ENCODE peak calls at places on chromosomes 3 and 15, in six cellular contexts. M is HepG2, B is SK-N-SH, K is H1, I is GM12878, E is K562. X is an unnamed sample.

GRCh38 chr3:54939591-54940300 is 11.9 kb upstream of the LRTM1 start:
- DNase-seq in K (no peak), B (no peak), M (no peak), E (no peak), I (no peak), X (no peak)

GRCh38 chr3:68893600-68894239 is 38.6 kb downstream of the TAFA4 start:
- DNase-seq in E (peak), B (peak), M (peak), K (no peak), I (no peak), X (peak)

GRCh38 chr3:179819379-179819778 is 166.5 kb downstream of the USP13 start:
- DNase-seq in E (no peak), I (no peak), M (no peak), K (no peak), B (no peak), X (no peak)

GRCh38 chr15:87733005-87733404 is 523.5 kb downstream of the NTRK3 start:
- DNase-seq in I (no peak), B (no peak), M (no peak), E (no peak), K (no peak), X (no peak)

GRCh38 chr3:158522737-158523136 is 48.3 kb upstream of the MLF1 start:
- DNase-seq in B (no peak), I (no peak), K (no peak), M (no peak), E (no peak), X (no peak)

GRCh38 chr3:10373686-10374261 is 52.9 kb upstream of the SEC13 start:
- DNase-seq in E (no peak), B (no peak), I (no peak), K (no peak), M (no peak), X (no peak)

GRCh38 chr15:31098953-31099740 is 2.4 kb downstream of the TRPM1 start:
- DNase-seq in B (no peak), K (no peak), M (no peak), E (no peak), I (no peak), X (no peak)

GRCh38 chr3:20673866-20674265 is 487.9 kb upstream of the SGO1 start:
- DNase-seq in M (no peak), I (no peak), B (no peak), E (no peak), K (no peak), X (no peak)

GRCh38 chr15:63948971-63949370 is 97.3 kb downstream of the DAPK2 start:
- DNase-seq in B (no peak), M (no peak), E (no peak), I (no peak), K (no peak), X (no peak)

GRCh38 chr15:94610069-94610863 is 378.9 kb downstream of the MCTP2 start:
- DNase-seq in B (no peak), I (peak), M (no peak), E (no peak), K (no peak), X (no peak)

GRCh38 chr3:123636431-123636841 is 51.6 kb upstream of the HACD2 start:
- DNase-seq in K (peak), I (no peak), E (peak), M (no peak), B (no peak), X (no peak)

GRCh38 chr15:100115711-100116090 is 226.1 kb downstream of the ADAMTS17 start:
- DNase-seq in K (no peak), M (no peak), B (no peak), I (no peak), E (no peak), X (no peak)

GRCh38 chr15:43329222-43329959 is 982 bp downstream of the LCMT2 start:
- DNase-seq in K (no peak), B (no peak), E (peak), M (no peak), I (no peak), X (no peak)

GRCh38 chr3:99854899-99855298 is 37.2 kb downstream of the CMSS1 start:
- DNase-seq in K (no peak), M (no peak), E (no peak), I (no peak), B (no peak), X (no peak)

GRCh38 chr3:99858461-99858860 is 40.8 kb downstream of the CMSS1 start:
- DNase-seq in M (no peak), I (no peak), K (no peak), E (no peak), B (no peak), X (no peak)

GRCh38 chr3:99855900-99856299 is 38.2 kb downstream of the CMSS1 start:
- DNase-seq in B (no peak), M (no peak), E (no peak), I (no peak), K (no peak), X (no peak)

GRCh38 chr3:99857278-99857677 is 39.6 kb downstream of the CMSS1 start:
- DNase-seq in M (peak), B (no peak), I (no peak), K (no peak), E (no peak), X (no peak)

DNA sequence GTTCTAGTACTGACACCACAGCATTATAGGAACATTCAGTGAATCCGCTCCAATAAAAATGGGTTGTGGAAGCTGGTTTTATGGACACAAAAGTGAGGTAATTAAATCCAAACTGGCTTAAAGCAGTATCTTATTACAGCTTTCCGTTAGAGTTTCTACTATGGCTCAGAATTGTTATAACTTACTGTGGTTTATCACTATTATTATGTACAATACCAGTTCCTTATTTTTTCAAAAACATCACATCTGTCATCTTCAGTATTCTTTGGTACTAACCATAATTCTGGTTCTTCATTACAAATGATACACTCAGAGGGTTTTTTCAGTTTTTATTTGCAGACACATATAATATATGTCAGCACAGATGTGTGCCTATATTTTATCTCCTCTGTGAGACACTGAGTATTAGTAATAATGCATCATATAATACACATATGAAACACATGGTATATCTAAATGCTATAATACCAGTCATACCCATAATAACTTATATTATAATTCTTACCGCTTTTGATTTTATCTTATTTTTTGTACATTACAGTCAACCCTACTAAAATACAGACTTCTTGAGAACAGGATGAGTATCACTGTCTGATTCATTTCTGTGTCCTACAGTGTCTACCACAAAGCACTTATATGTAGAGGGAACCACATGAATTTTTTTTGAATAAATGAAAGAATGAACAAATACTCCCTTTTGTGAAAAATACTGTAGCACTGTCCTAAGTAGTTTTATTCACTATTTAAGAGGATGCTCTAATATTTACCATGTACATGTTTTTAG is 39.0 kb downstream of the CMSS1 start:
- DNase-seq in I (no peak), M (no peak), K (no peak), B (no peak), E (no peak), X (no peak)
- TF ChIP-seq POLR2AphosphoS5 in I (no peak), M (no peak), K (no peak), B (no peak), E (no peak), X (no peak)

GRCh38 chr15:62770111-62770660 is 272.4 kb upstream of the TPM1 start:
- DNase-seq in B (no peak), K (no peak), I (no peak), E (no peak), M (no peak), X (no peak)

GRCh38 chr15:62771234-62771633 is 271.3 kb upstream of the TPM1 start:
- DNase-seq in E (no peak), B (no peak), K (no peak), M (no peak), I (no peak), X (no peak)

GRCh38 chr15:62769604-62770003 is 272.9 kb upstream of the TPM1 start:
- DNase-seq in B (no peak), E (no peak), M (no peak), I (no peak), K (no peak), X (no peak)

GRCh38 chr15:62773369-62774165 is 269.0 kb upstream of the TPM1 start:
- DNase-seq in K (no peak), E (no peak), B (no peak), M (no peak), I (no peak), X (no peak)

GRCh38 chr15:62770752-62771151 is 271.8 kb upstream of the TPM1 start:
- DNase-seq in I (no peak), B (no peak), K (no peak), M (no peak), E (no peak), X (no peak)
- TF ChIP-seq GABPA in I (no peak), B (no peak), K (no peak), M (no peak), E (no peak), X (no peak)

GRCh38 chr3:13553686-13554085 is 4.8 kb downstream of the FBLN2 start:
- DNase-seq in B (no peak), M (no peak), K (no peak), E (no peak), I (no peak), X (no peak)
- TF ChIP-seq POLR2AphosphoS5 in B (no peak), M (no peak), K (no peak), E (no peak), I (no peak), X (no peak)

DNA sequence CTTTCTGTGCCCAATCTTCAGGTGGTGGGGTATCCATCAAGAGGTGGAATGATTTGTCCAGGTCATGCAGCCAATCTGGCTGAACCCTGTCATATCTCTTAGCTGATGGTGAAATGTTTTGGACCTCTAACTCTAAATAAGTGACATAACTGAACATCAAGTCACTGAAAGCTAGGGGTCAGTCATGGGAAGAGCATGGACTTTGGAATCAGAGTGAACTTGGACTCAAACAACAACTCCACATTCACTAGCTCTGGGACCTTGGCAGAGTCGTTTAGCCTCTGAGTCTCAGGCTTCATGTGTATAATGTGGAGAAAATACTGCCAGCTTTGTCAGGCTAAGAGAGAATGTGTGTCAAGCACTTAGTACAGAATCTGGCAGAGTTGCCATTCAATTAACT is 557.8 kb upstream of the CFAP20DC start:
- DNase-seq in I (no peak), K (no peak), E (no peak), B (no peak), M (peak), X (no peak)
- TF ChIP-seq GABPA in I (no peak), K (no peak), E (no peak), B (no peak), M (no peak), X (no peak)

GRCh38 chr3:40996827-40997710 is 202.2 kb upstream of the CTNNB1 start:
- DNase-seq in K (no peak), I (no peak), M (no peak), B (peak), E (peak), X (no peak)
- TF ChIP-seq POLR2AphosphoS5 in K (no peak), I (no peak), M (no peak), B (no peak), E (no peak), X (no peak)

GRCh38 chr3:39220551-39221530 is 28.4 kb upstream of the XIRP1 start:
- DNase-seq in K (no peak), I (peak), B (no peak), E (no peak), M (no peak), X (no peak)
- TF ChIP-seq GABPA in K (no peak), I (no peak), B (no peak), E (no peak), M (no peak), X (no peak)

DNA sequence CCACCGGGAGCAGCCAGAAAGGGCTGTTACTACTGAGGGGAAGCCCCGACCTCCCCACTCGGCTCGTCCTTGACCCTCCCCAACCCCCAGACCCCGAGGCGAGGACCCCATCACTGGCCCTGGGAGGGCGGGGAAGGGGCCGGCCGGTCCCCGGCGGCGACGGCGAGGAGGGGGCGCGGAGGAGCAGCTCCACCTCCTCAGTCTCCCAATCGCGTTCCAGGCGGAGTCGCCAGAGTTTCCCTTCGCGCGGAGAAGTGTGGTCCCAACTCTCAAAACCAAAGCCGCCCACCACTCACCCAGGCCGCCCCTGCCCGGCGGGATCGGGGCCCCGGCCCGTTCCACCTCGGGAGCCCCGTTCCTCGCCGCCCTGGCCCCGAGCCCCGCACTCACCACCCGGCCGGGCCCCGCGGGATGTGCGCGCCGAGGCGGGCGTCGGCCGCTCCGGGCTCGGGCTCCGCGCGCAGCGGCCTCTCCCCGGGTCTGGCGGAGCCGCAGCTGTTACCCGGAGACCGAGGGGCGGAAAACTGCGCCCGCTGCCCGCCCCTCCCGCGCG is 947 bp downstream of the PLXNB1 start:
- DNase-seq in I (no peak), K (no peak), B (peak), E (peak), M (no peak), X (no peak)
- TF ChIP-seq POLR2AphosphoS5 in I (no peak), K (no peak), B (peak), E (no peak), M (peak), X (no peak)

X was measured in HL-60.